ENCODE peak calls at places on chromosomes 13 and 19, in four cellular contexts. K, H, B and I are unnamed samples.

GRCh38 chr19:13574933-13575332 is 68.7 kb upstream of the CACNA1A start:
- DNase-seq in K (no peak), H (no peak), B (no peak), I (no peak)

GRCh38 chr19:2546128-2547032 is 70.5 kb downstream of the GADD45B start:
- DNase-seq in K (no peak), H (no peak), B (no peak), I (no peak)

GRCh38 chr13:97319088-97319487 is 97.0 kb downstream of the MBNL2 start:
- DNase-seq in K (no peak), H (no peak), B (no peak), I (no peak)

GRCh38 chr19:32246032-32246431 is 99.4 kb upstream of the ZNF507 start:
- DNase-seq in K (no peak), H (no peak), B (no peak), I (no peak)

GRCh38 chr19:51788936-51789795 is 5.8 kb upstream of the FPR3 start:
- DNase-seq in K (no peak), H (no peak), B (no peak), I (no peak)

GRCh38 chr13:31982540-31982939 is 49.0 kb upstream of the FRY start:
- DNase-seq in K (no peak), H (no peak), B (no peak), I (no peak)

GRCh38 chr19:3671680-3672574 is 28.3 kb downstream of the PIP5K1C start:
- DNase-seq in K (no peak), H (no peak), B (no peak), I (no peak)

GRCh38 chr13:24664726-24665409 is 15.3 kb upstream of the ATP12A start:
- DNase-seq in K (no peak), H (no peak), B (no peak), I (no peak)

GRCh38 chr19:55552206-55552605 is 6.9 kb upstream of the SBK3 start:
- DNase-seq in K (no peak), H (no peak), B (no peak), I (no peak)

GRCh38 chr13:25215253-25215575 is 43.1 kb upstream of the AMER2 start:
- DNase-seq in K (no peak), H (no peak), B (no peak), I (no peak)

GRCh38 chr13:31012285-31013024 is 80.0 kb downstream of the TEX26 start:
- DNase-seq in K (no peak), H (no peak), B (no peak), I (no peak)